ENCODE peak calls at places on chromosomes 3 and 15, in six cellular contexts. W, T, U, C, H and D are unnamed samples.

GRCh38 chr3:186841637-186842036 is 873 bp upstream of the ADIPOQ start:
- DNase-seq in C (no peak), H (no peak), U (no peak), W (no peak), T (no peak), D (no peak)

GRCh38 chr3:86938706-86939105 is 52.2 kb downstream of the VGLL3 start:
- DNase-seq in W (peak), C (no peak), T (no peak), U (no peak), H (no peak), D (peak)

GRCh38 chr15:70149667-70150404 is 52.1 kb upstream of the TLE3 start:
- DNase-seq in C (no peak), T (no peak), U (peak), H (no peak), W (peak), D (peak)

GRCh38 chr3:139764936-139765335 is 87.2 kb upstream of the NMNAT3 start:
- DNase-seq in C (no peak), W (peak), T (no peak), H (no peak), U (peak), D (peak)

GRCh38 chr3:71051893-71052687 is 531.4 kb downstream of the FOXP1 start:
- DNase-seq in H (no peak), T (no peak), C (no peak), W (peak), U (no peak), D (peak)

GRCh38 chr3:59775106-59775505 is 725.3 kb upstream of the CFAP20DC start:
- DNase-seq in W (peak), T (no peak), U (peak), H (no peak), C (no peak), D (no peak)

GRCh38 chr3:15292765-15293522 is 39.4 kb downstream of the SH3BP5 start:
- DNase-seq in C (no peak), T (peak), W (peak), H (no peak), U (peak), D (peak)

GRCh38 chr15:57354436-57355123 is 21.7 kb upstream of the CGNL1 start:
- DNase-seq in T (no peak), U (no peak), W (no peak), C (no peak), H (no peak), D (no peak)

GRCh38 chr15:67828379-67828968 is 3.2 kb downstream of the SKOR1 start:
- DNase-seq in W (no peak), H (no peak), C (no peak), T (no peak), U (no peak), D (no peak)